ENCODE peak calls at places on chromosomes 16 and 17, in six cellular contexts. C is psoas muscle, O is fibroblast of lung, A is A673, U is tibial artery, V is thoracic aorta. P is an unnamed sample. For H3K4me1, the result is how much of the 10 kb centered on the place peaks cover.

GRCh38 chr16:75064403-75065148 is 52.0 kb downstream of the LDHD start:
- DNase-seq in C (no peak), O (no peak), A (no peak), U (no peak), V (no peak), P (no peak)

GRCh38 chr17:78925234-78925633 is at the start of gene TIMP2:
- DNase-seq in C (peak), O (peak), A (peak), U (peak), V (peak), P (peak)

GRCh38 chr17:34369571-34369970 is 6.5 kb upstream of the CCL1 start:
- DNase-seq in C (no peak), O (no peak), A (no peak), U (no peak), V (no peak), P (peak)

GRCh38 chr16:83011939-83012338 is 385.2 kb downstream of the CDH13 start:
- DNase-seq in C (no peak), O (no peak), A (no peak), U (no peak), V (no peak), P (no peak)

GRCh38 chr17:68029512-68030215 is 5.9 kb upstream of the KPNA2 start:
- DNase-seq in C (no peak), O (no peak), A (peak), U (no peak), V (no peak), P (no peak)

GRCh38 chr17:36728030-36728991 is 126.9 kb downstream of the MRM1 start:
- DNase-seq in C (no peak), O (no peak), A (no peak), U (no peak), V (no peak), P (peak)

GRCh38 chr17:40360091-40360490 is 4.4 kb downstream of the GJD3 start:
- DNase-seq in C (peak), O (no peak), A (no peak), U (no peak), V (no peak), P (no peak)

GRCh38 chr17:34306466-34306865 is 12.8 kb upstream of the CCL8 start:
- DNase-seq in C (no peak), O (peak), A (peak), U (no peak), V (no peak), P (peak)

GRCh38 chr16:70349783-70350182 is 3.1 kb downstream of the DDX19A start:
- DNase-seq in C (peak), O (no peak), A (no peak), U (no peak), V (no peak), P (no peak)

GRCh38 chr16:53912155-53912554 is 208.2 kb downstream of the FTO start:
- DNase-seq in C (no peak), O (no peak), A (no peak), U (no peak), V (no peak), P (no peak)

GRCh38 chr16:19223235-19223847 is 55.3 kb downstream of the SYT17 start:
- DNase-seq in C (no peak), O (no peak), A (peak), U (no peak), V (no peak), P (peak)

GRCh38 chr16:49674990-49675389 is 180.9 kb downstream of the ZNF423 start:
- DNase-seq in C (no peak), O (no peak), A (no peak), U (no peak), V (no peak), P (no peak)

GRCh38 chr16:85018529-85019236 is 7.3 kb upstream of the ZDHHC7 start:
- DNase-seq in C (no peak), O (no peak), A (no peak), U (no peak), V (no peak), P (no peak)

GRCh38 chr17:38353084-38353604 is 1.5 kb downstream of the SOCS7 start:
- DNase-seq in C (no peak), O (peak), A (no peak), U (no peak), V (no peak), P (no peak)

GRCh38 chr17:31733326-31733725 is 125.7 kb downstream of the COPRS start:
- DNase-seq in C (no peak), O (no peak), A (no peak), U (no peak), V (no peak), P (peak)

DNA sequence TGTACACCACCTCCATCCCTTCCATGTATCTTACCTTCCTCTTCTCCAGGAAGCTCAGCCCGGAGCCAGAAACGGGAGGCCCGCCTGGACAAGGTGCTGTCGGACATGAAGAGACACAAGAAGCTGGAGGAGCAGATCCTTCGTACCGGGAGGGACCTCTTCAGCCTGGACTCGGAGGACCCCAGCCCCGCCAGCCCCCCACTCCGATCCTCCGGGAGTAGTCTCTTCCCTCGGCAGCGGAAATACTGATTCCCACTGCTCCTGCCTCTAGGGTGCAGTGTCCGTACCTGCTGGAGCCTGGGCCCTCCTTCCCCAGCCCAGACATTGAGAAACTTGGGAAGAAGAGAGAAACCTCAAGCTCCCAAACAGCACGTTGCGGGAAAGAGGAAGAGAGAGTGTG is 756 bp upstream of the MVP start:
- DNase-seq in C (no peak), O (no peak), A (no peak), U (no peak), V (no peak), P (no peak)
- H3K4me1 ChIP-seq in C (under half), O (under half), A (under half), U (half or more), V (half or more), P (under half)

GRCh38 chr16:69311533-69312388 is 611 bp downstream of the VPS4A start:
- DNase-seq in C (peak), O (peak), A (peak), U (peak), V (no peak), P (peak)
- TF ChIP-seq CTCF in C (no peak), O (no peak), A (no peak), U (no peak), V (no peak), P (no peak)

GRCh38 chr16:30348113-30348512 is 7.0 kb downstream of the CD2BP2 start:
- DNase-seq in C (no peak), O (no peak), A (no peak), U (no peak), V (no peak), P (no peak)

GRCh38 chr16:30351001-30351441 is 4.1 kb downstream of the CD2BP2 start:
- DNase-seq in C (peak), O (no peak), A (no peak), U (no peak), V (no peak), P (no peak)

GRCh38 chr16:30350134-30350871 is 4.8 kb downstream of the CD2BP2 start:
- DNase-seq in C (no peak), O (no peak), A (no peak), U (peak), V (no peak), P (no peak)

GRCh38 chr16:30348929-30349328 is 6.2 kb downstream of the CD2BP2 start:
- DNase-seq in C (no peak), O (no peak), A (no peak), U (no peak), V (no peak), P (no peak)

GRCh38 chr16:30349695-30350094 is 5.4 kb downstream of the CD2BP2 start:
- DNase-seq in C (peak), O (no peak), A (no peak), U (no peak), V (no peak), P (no peak)
- H3K4me3 ChIP-seq in C (no peak), O (no peak), A (no peak), U (no peak), V (no peak), P (no peak)

GRCh38 chr17:75349589-75349988 is 55.9 kb downstream of the GRB2 start:
- DNase-seq in C (no peak), O (no peak), A (no peak), U (no peak), V (no peak), P (no peak)

GRCh38 chr17:75350706-75351105 is 54.8 kb downstream of the GRB2 start:
- DNase-seq in C (no peak), O (no peak), A (no peak), U (no peak), V (no peak), P (peak)

GRCh38 chr17:75348386-75349012 is 57.0 kb downstream of the GRB2 start:
- DNase-seq in C (no peak), O (no peak), A (no peak), U (no peak), V (no peak), P (no peak)

GRCh38 chr17:75352079-75352569 is 53.4 kb downstream of the GRB2 start:
- DNase-seq in C (no peak), O (no peak), A (no peak), U (no peak), V (no peak), P (peak)

DNA sequence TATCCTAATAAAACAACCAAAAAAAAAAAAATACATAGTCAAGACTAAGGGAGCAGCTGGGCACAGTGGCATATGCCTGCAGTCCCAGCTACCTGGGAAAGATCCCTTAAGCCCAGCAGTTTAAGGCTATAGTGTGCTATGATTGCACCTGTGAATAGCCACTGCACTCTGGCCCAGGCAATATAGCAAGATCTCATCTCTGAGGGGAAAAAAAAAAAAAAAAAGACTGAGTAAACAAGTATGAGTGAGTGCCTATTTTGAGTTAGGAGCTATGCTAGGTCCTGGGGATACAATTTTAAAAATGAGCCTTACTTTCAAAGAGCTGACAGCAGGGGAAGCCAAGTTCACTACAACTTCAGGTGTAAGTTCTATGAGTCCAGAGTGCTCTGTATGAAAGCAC is 55.4 kb downstream of the GRB2 start:
- DNase-seq in C (no peak), O (no peak), A (no peak), U (no peak), V (no peak), P (no peak)
- H3K4me1 ChIP-seq in C (half or more), O (under half), A (under half), U (under half), V (under half), P (under half)

DNA sequence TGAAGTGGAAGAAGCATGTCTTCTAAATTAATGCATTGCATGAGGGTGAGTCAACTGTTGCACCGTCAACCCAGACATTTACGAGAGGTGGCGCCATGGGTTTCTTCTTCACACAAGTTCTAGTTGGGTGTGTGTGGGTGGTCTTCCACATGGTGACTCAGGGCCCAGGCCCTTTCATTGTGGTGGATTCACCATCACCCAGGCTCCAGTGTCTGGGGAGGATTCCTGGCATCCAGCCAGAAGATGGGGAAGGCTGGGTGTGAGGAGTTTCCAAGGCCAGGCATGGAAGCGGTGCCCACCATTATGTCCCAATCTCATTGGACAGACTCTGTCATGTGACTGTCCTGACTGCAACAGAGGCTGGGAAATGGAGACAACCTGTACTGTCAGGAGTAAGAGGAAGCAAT is 21.4 kb upstream of the JPH3 start:
- DNase-seq in C (no peak), O (peak), A (peak), U (no peak), V (no peak), P (no peak)
- TF ChIP-seq CTCF in C (no peak), O (no peak), A (no peak), U (no peak), V (no peak), P (no peak)

DNA sequence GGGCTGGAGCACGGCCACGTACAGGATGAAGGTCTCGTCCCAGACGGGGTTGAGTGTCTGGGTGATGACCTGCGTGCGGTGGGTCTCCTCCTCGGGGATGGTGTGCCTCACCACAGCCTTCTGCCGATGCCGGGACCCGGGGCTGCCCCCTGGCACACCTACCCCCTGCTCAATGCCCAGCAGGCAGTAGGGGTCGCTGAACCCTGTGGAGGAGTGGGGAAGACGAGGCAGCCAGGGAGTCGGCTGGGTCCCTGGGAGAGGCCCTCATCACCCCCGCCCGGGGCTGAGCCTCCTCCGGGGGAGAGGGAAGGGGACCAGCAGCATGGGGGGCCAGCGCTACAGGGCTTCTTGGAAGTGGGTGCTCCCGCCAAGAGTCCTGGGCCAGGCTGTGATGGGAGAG is 1.8 kb downstream of the UNC13D start:
- DNase-seq in C (no peak), O (no peak), A (no peak), U (no peak), V (no peak), P (no peak)
- H3K4me3 ChIP-seq in C (no peak), O (no peak), A (no peak), U (no peak), V (no peak), P (no peak)

GRCh38 chr17:2176484-2177175 is 121.7 kb downstream of the HIC1 start:
- DNase-seq in C (no peak), O (no peak), A (no peak), U (no peak), V (no peak), P (no peak)
- H3K4me1 ChIP-seq in C (half or more), O (half or more), A (under half), U (half or more), V (half or more), P (under half)

P was measured in endodermal cell.